ENCODE peak calls at places on chromosome 11, in nine cellular contexts. A, C, I, H, W, N, E, R and P are unnamed samples.

GRCh38 chr11:19763315-19763714 is 50.7 kb downstream of the NAV2 start:
- DNase-seq in A (no peak), C (no peak), I (no peak), H (no peak), W (no peak), N (no peak), E (no peak), R (no peak), P (no peak)

GRCh38 chr11:83895516-83895915 is 609.3 kb upstream of the CCDC90B start:
- DNase-seq in A (no peak), C (no peak), I (no peak), H (no peak), W (no peak), N (peak), E (no peak), R (no peak), P (no peak)

GRCh38 chr11:78961186-78961782 is 386.6 kb upstream of the NARS2 start:
- DNase-seq in A (no peak), C (no peak), I (peak), H (no peak), W (no peak), N (no peak), E (peak), R (no peak), P (no peak)

GRCh38 chr11:122170815-122171475 is 54.9 kb upstream of the BLID start:
- DNase-seq in A (no peak), C (no peak), I (no peak), H (no peak), W (peak), N (peak), E (peak), R (no peak), P (no peak)

GRCh38 chr11:94519478-94520084 is 7.3 kb downstream of the C11orf97 start:
- DNase-seq in A (no peak), C (no peak), I (no peak), H (no peak), W (no peak), N (peak), E (no peak), R (peak), P (no peak)

GRCh38 chr11:86570020-86570419 is 102.4 kb downstream of the ME3 start:
- DNase-seq in A (no peak), C (no peak), I (no peak), H (no peak), W (no peak), N (no peak), E (no peak), R (no peak), P (no peak)

GRCh38 chr11:6452219-6452618 is 11.4 kb upstream of the HPX start:
- DNase-seq in A (no peak), C (no peak), I (no peak), H (no peak), W (no peak), N (no peak), E (no peak), R (no peak), P (no peak)

GRCh38 chr11:83257638-83258229 is 28.4 kb downstream of the CCDC90B start:
- DNase-seq in A (no peak), C (no peak), I (peak), H (no peak), W (peak), N (peak), E (peak), R (no peak), P (no peak)

GRCh38 chr11:64598797-64599697 is 8.0 kb downstream of the SLC22A12 start:
- DNase-seq in A (no peak), C (no peak), I (no peak), H (no peak), W (no peak), N (no peak), E (no peak), R (no peak), P (no peak)

GRCh38 chr11:35071722-35072121 is 67.2 kb upstream of the CD44 start:
- DNase-seq in A (no peak), C (no peak), I (no peak), H (no peak), W (no peak), N (no peak), E (no peak), R (no peak), P (no peak)

GRCh38 chr11:33891714-33892327 is at the start of gene LMO2:
- DNase-seq in A (no peak), C (no peak), I (no peak), H (no peak), W (no peak), N (no peak), E (no peak), R (peak), P (no peak)